ENCODE peak calls at places on chromosome 22, in eight cellular contexts. I is CD4-positive, alpha-beta T cell; A is CD8-positive, alpha-beta T cell; J is left lung; F is tibial nerve; K is nephron progenitor cell; T is H1; R is right lobe of liver. G is an unnamed sample.

GRCh38 chr22:44752285-44753188 is at the start of gene ARHGAP8:
- DNase-seq in R (no peak), J (peak), T (no peak), A (peak), I (no peak), F (no peak), K (peak), G (no peak)

GRCh38 chr22:19463491-19464469 is 15.2 kb downstream of the UFD1 start:
- DNase-seq in R (no peak), A (no peak), J (no peak), T (no peak), F (peak), I (no peak), K (no peak), G (no peak)

GRCh38 chr22:27393371-27393770 is 408.2 kb downstream of the MN1 start:
- DNase-seq in F (no peak), T (no peak), J (no peak), A (no peak), K (no peak), I (no peak), R (no peak), G (no peak)

GRCh38 chr22:39214383-39215069 is 30.3 kb downstream of the PDGFB start:
- DNase-seq in F (no peak), T (peak), A (no peak), K (no peak), R (no peak), J (no peak), I (no peak), G (no peak)

GRCh38 chr22:32018056-32018455 is 25.0 kb upstream of the SLC5A1 start:
- DNase-seq in A (no peak), J (no peak), F (no peak), T (no peak), I (no peak), R (no peak), K (no peak), G (no peak)

GRCh38 chr22:34370711-34371110 is 450.4 kb upstream of the LARGE1 start:
- DNase-seq in R (no peak), K (no peak), A (no peak), I (no peak), F (no peak), J (no peak), T (no peak), G (no peak)

GRCh38 chr22:39448205-39449054 is 8.4 kb upstream of the MGAT3 start:
- DNase-seq in I (no peak), J (no peak), A (no peak), F (no peak), K (no peak), R (no peak), T (no peak), G (no peak)

GRCh38 chr22:28395920-28396447 is 283.7 kb downstream of the TTC28 start:
- DNase-seq in F (no peak), T (no peak), I (no peak), A (no peak), K (no peak), J (no peak), R (no peak), G (no peak)

GRCh38 chr22:44746836-44747519 is 5.4 kb upstream of the ARHGAP8 start:
- DNase-seq in J (no peak), F (no peak), I (no peak), R (no peak), A (no peak), T (no peak), K (no peak), G (no peak)

GRCh38 chr22:32904044-32904443 is 102.5 kb downstream of the TIMP3 start:
- DNase-seq in T (no peak), I (no peak), F (no peak), R (no peak), K (peak), A (no peak), J (no peak), G (no peak)

GRCh38 chr22:38413085-38414008 is 41.7 kb downstream of the KCNJ4 start:
- DNase-seq in K (no peak), I (no peak), J (peak), F (no peak), R (peak), A (no peak), T (no peak), G (no peak)

GRCh38 chr22:45608763-45609180 is 62.9 kb upstream of the ATXN10 start:
- DNase-seq in R (no peak), K (no peak), I (no peak), F (no peak), J (no peak), A (peak), T (no peak), G (no peak)

GRCh38 chr22:42172385-42173172 is 42.0 kb upstream of the CYP2D6 start:
- DNase-seq in T (no peak), F (no peak), A (no peak), J (no peak), I (no peak), R (peak), K (no peak), G (no peak)

GRCh38 chr22:42170946-42171345 is 40.3 kb upstream of the CYP2D6 start:
- DNase-seq in K (no peak), A (no peak), F (no peak), I (no peak), T (no peak), R (no peak), J (no peak), G (no peak)

GRCh38 chr22:42171417-42171816 is 40.8 kb upstream of the CYP2D6 start:
- DNase-seq in T (no peak), A (no peak), F (no peak), I (no peak), J (no peak), R (no peak), K (no peak), G (no peak)

GRCh38 chr22:42173183-42173926 is 42.7 kb upstream of the CYP2D6 start:
- DNase-seq in J (no peak), F (no peak), A (no peak), K (no peak), R (no peak), T (no peak), I (no peak), G (no peak)

GRCh38 chr22:42171946-42172345 is 41.3 kb upstream of the CYP2D6 start:
- DNase-seq in F (no peak), A (no peak), R (no peak), J (no peak), K (no peak), T (no peak), I (no peak), G (no peak)
- TF ChIP-seq CTCF in F (no peak), A (no peak), R (no peak), J (no peak), K (no peak), T (no peak), I (no peak), G (no peak)

DNA sequence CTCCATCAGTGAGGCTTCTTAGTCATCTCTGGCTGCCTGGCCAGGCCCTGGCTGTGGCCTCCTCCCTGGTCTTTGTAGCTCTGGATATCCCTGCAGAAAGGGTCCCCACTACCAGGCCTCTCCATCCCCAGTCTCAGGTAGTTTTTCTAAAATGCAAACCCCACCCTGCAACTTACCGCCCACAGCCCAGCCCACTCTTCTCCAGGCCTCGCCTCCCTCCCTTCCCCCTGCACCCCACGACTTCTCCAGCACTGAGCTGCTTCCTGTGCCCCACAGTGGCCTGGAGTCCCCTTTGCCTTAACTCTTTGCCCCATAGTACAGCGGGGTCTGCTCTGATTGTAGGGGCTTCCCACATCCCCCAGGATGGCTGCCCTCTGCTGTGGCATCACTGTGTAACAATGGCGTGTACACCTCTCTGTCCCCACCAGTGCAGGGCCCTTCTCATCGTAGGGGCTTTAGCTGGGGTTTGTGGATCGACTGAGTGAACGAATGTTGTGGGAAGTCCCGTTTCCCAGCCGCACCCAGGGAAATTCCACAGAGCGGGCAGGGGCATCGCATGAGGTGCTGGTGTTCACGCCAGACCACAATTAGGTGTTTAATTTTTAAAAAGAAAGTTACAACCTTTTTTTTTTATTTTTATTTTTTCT is 111.6 kb downstream of the BCR start:
- DNase-seq in R (no peak), T (no peak), F (no peak), A (no peak), I (no peak), K (no peak), J (no peak), G (peak)
- TF ChIP-seq CTCF in R (no peak), T (no peak), F (no peak), A (no peak), I (no peak), K (no peak), J (no peak), G (no peak)

GRCh38 chr22:26321469-26321913 is 107.6 kb upstream of the ASPHD2 start:
- DNase-seq in K (no peak), F (no peak), I (no peak), A (no peak), J (no peak), R (no peak), T (no peak), G (no peak)
- TF ChIP-seq CTCF in K (no peak), F (no peak), I (no peak), A (no peak), J (no peak), R (no peak), T (no peak), G (no peak)

DNA sequence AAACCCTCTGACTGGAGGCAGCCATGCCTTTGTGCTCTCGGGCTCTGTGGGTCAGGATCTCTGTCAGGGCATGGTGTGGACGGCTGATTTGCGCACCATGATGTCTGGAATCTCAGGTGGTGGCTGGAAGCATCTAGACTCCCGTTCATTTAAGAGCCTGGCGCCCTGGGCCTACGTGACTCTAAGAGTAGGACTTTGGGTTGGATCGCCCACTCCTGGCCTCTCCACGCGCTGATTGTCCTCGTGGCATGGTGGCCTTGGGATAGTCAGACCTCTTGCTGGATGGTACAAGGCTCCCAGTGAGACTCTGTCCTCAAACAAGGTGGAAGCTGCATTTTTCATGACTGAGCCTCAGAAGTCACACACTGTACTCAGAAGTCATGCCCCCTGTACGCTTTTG is 224.3 kb downstream of the TBC1D22A start:
- DNase-seq in R (no peak), F (no peak), A (no peak), I (no peak), T (no peak), K (no peak), J (no peak), G (no peak)
- TF ChIP-seq CTCF in R (no peak), F (no peak), A (no peak), I (no peak), T (no peak), K (no peak), J (no peak), G (no peak)

DNA sequence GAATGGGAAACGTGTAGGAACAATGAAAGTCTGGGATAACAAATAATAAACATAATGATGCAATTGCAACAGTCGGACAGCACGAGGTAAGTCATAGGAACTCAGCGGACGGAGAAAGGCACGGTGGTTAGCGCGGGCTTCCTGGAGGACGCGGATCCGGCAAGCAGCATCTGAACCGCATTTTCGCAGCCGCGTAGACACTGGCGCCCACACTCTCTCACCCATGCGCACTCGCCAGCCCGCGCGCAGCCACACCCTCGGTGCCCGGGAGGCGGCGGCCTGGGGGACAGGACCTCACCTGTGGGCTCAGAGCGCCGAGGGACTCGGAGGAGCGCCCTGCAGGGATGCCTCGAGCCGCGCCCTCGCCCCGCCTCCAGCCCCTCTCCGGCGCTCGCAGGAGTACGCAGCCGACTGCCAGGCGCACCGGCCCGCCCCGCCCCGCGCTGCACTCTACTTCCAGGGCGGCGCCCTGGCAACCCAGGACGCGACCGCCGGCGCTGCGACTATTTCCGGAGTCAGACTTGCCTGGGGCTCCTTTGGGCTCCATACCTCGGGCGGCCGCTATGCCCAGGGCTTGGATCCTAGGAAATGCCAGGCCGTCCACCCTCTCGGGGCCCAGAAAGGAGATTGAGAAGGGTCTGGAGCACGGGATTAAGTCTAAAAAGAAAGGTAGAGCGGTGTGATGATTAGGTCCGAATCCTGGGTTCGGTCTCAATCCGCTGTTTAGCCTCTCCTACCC is at the start of gene TTLL1:
- DNase-seq in J (peak), T (peak), R (peak), K (peak), F (peak), A (peak), I (peak), G (peak)
- TF ChIP-seq CTCF in J (peak), T (no peak), R (no peak), K (no peak), F (no peak), A (no peak), I (no peak), G (no peak)

DNA sequence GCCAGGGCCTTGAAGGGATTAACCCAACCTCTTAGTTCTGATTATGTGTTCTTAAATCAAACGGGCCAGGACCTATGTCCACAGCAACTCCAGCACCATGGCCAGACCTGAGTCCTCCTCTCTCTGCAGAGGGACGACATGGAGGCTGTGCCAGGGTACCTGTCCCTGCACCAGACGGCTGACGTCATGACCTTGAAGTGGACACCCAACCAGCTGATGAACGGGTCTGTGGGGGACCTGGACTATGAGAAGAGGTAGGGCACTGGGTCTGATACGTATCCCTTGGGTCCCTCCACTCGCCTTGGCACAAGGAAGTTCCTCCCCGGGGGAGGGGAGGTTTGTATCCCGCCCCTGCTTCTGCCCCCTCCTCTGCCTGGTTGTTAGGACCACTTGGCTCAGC is 53.6 kb downstream of the SGSM1 start:
- DNase-seq in K (no peak), A (no peak), J (no peak), I (no peak), F (no peak), R (no peak), T (no peak), G (no peak)
- TF ChIP-seq CTCF in K (no peak), A (no peak), J (no peak), I (no peak), F (no peak), R (no peak), T (no peak), G (no peak)

G was measured in GM06990.